ENCODE peak calls at places on chromosome 7, in nine cellular contexts. Z is GM12878, N is tibial nerve, L is A549, M is SK-N-SH, S is K562, O is stomach, P is upper lobe of left lung, D is H1. X is an unnamed sample.
A peak's percentile ranks its signal among the peaks of the same experiment; 100 is the strongest.

GRCh38 chr7:22121702-22122474 is 176.2 kb upstream of the CDCA7L start:
- DNase-seq in Z (no peak), N (no peak), L (no peak), M (no peak), S (peak; percentile 58), O (no peak), P (no peak), D (no peak), X (peak; percentile 32)

GRCh38 chr7:158113321-158114025 is 474.1 kb downstream of the PTPRN2 start:
- DNase-seq in Z (no peak), N (no peak), L (no peak), M (no peak), S (no peak), O (peak; percentile 20), P (no peak), D (no peak), X (no peak)

GRCh38 chr7:44887293-44887692 is 2.0 kb upstream of the PURB start:
- DNase-seq in Z (no peak), N (no peak), L (no peak), M (no peak), S (no peak), O (no peak), P (no peak), D (no peak), X (no peak)

GRCh38 chr7:3260425-3260762 is 40.7 kb upstream of the SDK1 start:
- DNase-seq in Z (no peak), N (no peak), L (no peak), M (no peak), S (no peak), O (no peak), P (no peak), D (no peak), X (peak; percentile 15)

GRCh38 chr7:135362871-135363270 is 129.2 kb downstream of the STRA8 start:
- DNase-seq in Z (no peak), N (no peak), L (no peak), M (no peak), S (peak; percentile 11), O (no peak), P (no peak), D (no peak), X (no peak)

GRCh38 chr7:83794834-83795233 is 145.9 kb upstream of the SEMA3E start:
- DNase-seq in Z (no peak), N (no peak), L (no peak), M (no peak), S (peak; percentile 3), O (no peak), P (no peak), D (no peak), X (no peak)

GRCh38 chr7:137898839-137899681 is 52.3 kb upstream of the DGKI start:
- DNase-seq in Z (peak; percentile 48), N (peak; percentile 73), L (peak; percentile 71), M (peak; percentile 89), S (peak; percentile 91), O (peak; percentile 83), P (peak; percentile 63), D (peak; percentile 73), X (peak; percentile 81)

GRCh38 chr7:134946260-134946659 is 40.0 kb upstream of the AGBL3 start:
- DNase-seq in Z (no peak), N (no peak), L (no peak), M (no peak), S (no peak), O (no peak), P (no peak), D (no peak), X (no peak)

GRCh38 chr7:388961-389701 is 99.2 kb downstream of the FOXL3 start:
- DNase-seq in Z (no peak), N (no peak), L (no peak), M (no peak), S (no peak), O (no peak), P (peak; percentile 68), D (no peak), X (peak; percentile 11)

GRCh38 chr7:28423919-28424514 is 11.7 kb downstream of the CREB5 start:
- DNase-seq in Z (no peak), N (no peak), L (no peak), M (no peak), S (no peak), O (no peak), P (no peak), D (no peak), X (no peak)

GRCh38 chr7:87220026-87220733 is 648 bp upstream of the TMEM243 start:
- DNase-seq in Z (no peak), N (peak; percentile 48), L (peak; percentile 88), M (peak; percentile 97), S (peak; percentile 61), O (peak; percentile 87), P (peak; percentile 96), D (peak; percentile 25), X (peak; percentile 82)

GRCh38 chr7:116630932-116631449 is 41.0 kb upstream of the MET start:
- DNase-seq in Z (no peak), N (peak; percentile 20), L (peak; percentile 86), M (no peak), S (peak; percentile 68), O (peak; percentile 86), P (peak; percentile 34), D (no peak), X (no peak)

GRCh38 chr7:116630357-116630756 is 41.6 kb upstream of the MET start:
- DNase-seq in Z (peak; percentile 30), N (no peak), L (no peak), M (no peak), S (no peak), O (no peak), P (no peak), D (no peak), X (no peak)

GRCh38 chr7:116632349-116632748 is 39.6 kb upstream of the MET start:
- DNase-seq in Z (no peak), N (no peak), L (no peak), M (no peak), S (no peak), O (no peak), P (no peak), D (no peak), X (no peak)

GRCh38 chr7:116631676-116632075 is 40.3 kb upstream of the MET start:
- DNase-seq in Z (no peak), N (no peak), L (no peak), M (no peak), S (no peak), O (no peak), P (no peak), D (no peak), X (no peak)

GRCh38 chr7:116633131-116633988 is 38.6 kb upstream of the MET start:
- DNase-seq in Z (peak; percentile 21), N (no peak), L (no peak), M (no peak), S (no peak), O (no peak), P (no peak), D (no peak), X (peak; percentile 42)
- TF ChIP-seq CTCF in Z (peak; percentile 19), N (no peak), L (peak; percentile 26), M (no peak), S (no peak), O (no peak), P (no peak), D (no peak), X (no peak)

GRCh38 chr7:36159618-36160017 is 6.6 kb downstream of the EEPD1 start:
- DNase-seq in Z (no peak), N (no peak), L (no peak), M (no peak), S (no peak), O (no peak), P (no peak), D (no peak), X (peak; percentile 48)
- H3K4me1 ChIP-seq in Z (no peaks in the 10 kb centered on the region), N (peaks cover 7% of the 10 kb centered on the region), L (peaks cover 51% of the 10 kb centered on the region), M (no peaks in the 10 kb centered on the region), S (peaks cover 5% of the 10 kb centered on the region), O (peaks cover 80% of the 10 kb centered on the region), P (peaks cover 26% of the 10 kb centered on the region), D (peaks cover 8% of the 10 kb centered on the region), X (peaks cover 33% of the 10 kb centered on the region)

GRCh38 chr7:149286811-149287400 is 24.9 kb downstream of the ZNF783 start:
- DNase-seq in Z (no peak), N (no peak), L (no peak), M (no peak), S (no peak), O (peak; percentile 55), P (no peak), D (no peak), X (no peak)

GRCh38 chr7:149285581-149285975 is 23.6 kb downstream of the ZNF783 start:
- DNase-seq in Z (no peak), N (no peak), L (peak; percentile 36), M (peak; percentile 78), S (peak; percentile 26), O (no peak), P (no peak), D (no peak), X (peak; percentile 67)

GRCh38 chr7:149284343-149284742 is 22.3 kb downstream of the ZNF783 start:
- DNase-seq in Z (no peak), N (no peak), L (no peak), M (no peak), S (no peak), O (no peak), P (no peak), D (no peak), X (no peak)

GRCh38 chr7:149283321-149283720 is 21.3 kb downstream of the ZNF783 start:
- DNase-seq in Z (no peak), N (no peak), L (no peak), M (no peak), S (no peak), O (no peak), P (no peak), D (no peak), X (no peak)

DNA sequence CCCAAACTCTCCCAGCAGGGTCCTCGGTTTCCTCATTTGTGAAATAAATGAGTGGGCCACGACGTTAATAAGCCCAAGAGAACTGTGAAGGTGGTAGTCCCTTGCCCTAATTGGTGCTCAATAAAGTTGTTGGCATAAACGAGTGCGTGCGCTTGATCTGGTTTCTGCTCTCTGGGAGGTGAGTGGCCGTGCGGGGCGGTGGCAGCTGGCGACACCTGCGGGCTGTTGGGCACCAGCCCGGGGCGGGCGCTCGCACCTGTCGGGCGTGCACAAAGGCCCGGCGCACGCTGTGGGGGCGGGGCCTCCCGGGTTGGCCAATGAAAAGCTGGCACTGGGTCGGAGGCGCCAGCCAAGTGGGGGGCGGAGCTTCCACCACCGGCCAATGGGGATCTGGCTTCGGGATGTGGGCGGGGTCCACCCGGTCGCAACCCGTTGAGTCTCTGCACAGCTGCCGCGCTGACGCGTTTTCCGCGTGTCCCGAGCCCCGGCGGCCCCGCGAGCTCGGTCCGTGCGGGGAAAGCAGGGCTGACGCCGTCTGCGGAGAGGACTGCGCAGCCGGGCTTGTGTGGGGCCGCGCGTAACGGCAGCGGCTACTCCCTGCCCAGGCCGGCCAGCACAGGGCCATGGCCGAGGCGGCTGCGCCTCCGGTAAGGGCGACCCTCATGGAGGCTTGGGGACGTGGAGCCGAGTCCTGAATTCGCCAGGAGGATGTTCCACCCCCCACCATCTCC is 23.0 kb downstream of the ZNF783 start:
- DNase-seq in Z (peak; percentile 68), N (peak; percentile 83), L (peak; percentile 93), M (peak; percentile 100), S (peak; percentile 86), O (peak; percentile 99), P (peak; percentile 99), D (peak; percentile 73), X (peak; percentile 95)
- TF ChIP-seq EP300 in Z (no peak), N (no peak), L (no peak), M (no peak), S (no peak), O (no peak), P (no peak), D (no peak), X (no peak)

DNA sequence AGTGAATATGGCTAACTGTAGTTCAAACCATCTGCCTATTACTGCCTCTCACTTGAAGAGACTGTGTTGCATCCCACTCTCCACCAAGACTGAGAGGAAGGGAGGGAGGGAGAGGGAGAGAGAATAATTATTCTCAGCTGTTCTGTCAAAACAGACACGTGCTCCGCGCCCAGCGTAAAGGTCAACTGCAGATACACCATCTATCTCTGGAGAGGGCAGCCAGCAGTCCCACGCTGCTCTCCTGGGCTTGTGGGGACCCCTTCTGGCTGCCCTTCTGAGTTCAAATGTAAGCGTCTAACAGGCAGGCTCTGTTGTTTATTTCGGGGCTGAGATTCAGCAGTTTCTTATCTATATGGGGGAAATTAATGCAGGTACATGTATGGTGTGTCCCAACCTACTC is 625.5 kb upstream of the GALNT17 start:
- DNase-seq in Z (no peak), N (no peak), L (no peak), M (peak; percentile 82), S (peak; percentile 9), O (no peak), P (no peak), D (peak; percentile 17), X (no peak)
- TF ChIP-seq CTCF in Z (no peak), N (no peak), L (no peak), M (peak; percentile 40), S (peak; percentile 32), O (no peak), P (no peak), D (peak; percentile 79), X (no peak)

X was measured in ovary.